ENCODE peak calls at places on chromosomes 6 and 20, in nine cellular contexts. F is left lung, X is Peyer's patch, G is NB4, N is ovary, C is A549, B is brain microvascular endothelial cell, S is fibroblast of mammary gland, Q is cardiac fibroblast. H is an unnamed sample.

GRCh38 chr6:144415835-144416237 is 130.7 kb downstream of the UTRN start:
- DNase-seq in F (no peak), X (no peak), G (no peak), N (no peak), C (peak), B (peak), S (peak), Q (peak), H (no peak)

GRCh38 chr20:63167918-63168520 is 47.9 kb downstream of the YTHDF1 start:
- DNase-seq in F (no peak), X (no peak), G (no peak), N (no peak), C (no peak), B (no peak), S (no peak), Q (no peak), H (no peak)

GRCh38 chr6:112203577-112204349 is 50.6 kb downstream of the LAMA4 start:
- DNase-seq in F (no peak), X (no peak), G (no peak), N (no peak), C (peak), B (peak), S (peak), Q (peak), H (no peak)

GRCh38 chr20:3797592-3798404 is 1.7 kb downstream of the CDC25B start:
- DNase-seq in F (peak), X (no peak), G (no peak), N (peak), C (no peak), B (no peak), S (no peak), Q (no peak), H (no peak)

GRCh38 chr6:47787620-47788497 is 6.0 kb downstream of the OPN5 start:
- DNase-seq in F (peak), X (peak), G (peak), N (peak), C (peak), B (peak), S (peak), Q (peak), H (peak)

GRCh38 chr6:165219629-165220028 is 89.8 kb downstream of the C6orf118 start:
- DNase-seq in F (no peak), X (no peak), G (no peak), N (no peak), C (no peak), B (no peak), S (no peak), Q (no peak), H (no peak)

GRCh38 chr6:143570147-143570853 is 58.8 kb upstream of the FUCA2 start:
- DNase-seq in F (no peak), X (no peak), G (no peak), N (no peak), C (no peak), B (no peak), S (no peak), Q (no peak), H (no peak)

GRCh38 chr20:57787969-57788781 is 78.4 kb upstream of the PMEPA1 start:
- DNase-seq in F (no peak), X (peak), G (no peak), N (no peak), C (no peak), B (no peak), S (no peak), Q (no peak), H (no peak)

GRCh38 chr6:148441454-148441911 is 98.8 kb downstream of the SASH1 start:
- DNase-seq in F (no peak), X (no peak), G (peak), N (no peak), C (peak), B (peak), S (peak), Q (peak), H (no peak)

GRCh38 chr6:136890986-136891385 is 31.1 kb upstream of the SLC35D3 start:
- DNase-seq in F (no peak), X (no peak), G (no peak), N (no peak), C (no peak), B (no peak), S (no peak), Q (no peak), H (no peak)

GRCh38 chr20:36666181-36666740 is 20.3 kb upstream of the SLA2 start:
- DNase-seq in F (no peak), X (no peak), G (peak), N (no peak), C (peak), B (peak), S (peak), Q (peak), H (no peak)

GRCh38 chr20:1941226-1941625 is 46.0 kb downstream of the SIRPA start:
- DNase-seq in F (no peak), X (no peak), G (no peak), N (no peak), C (no peak), B (no peak), S (peak), Q (peak), H (no peak)

GRCh38 chr6:64280569-64280968 is 645.0 kb downstream of the PHF3 start:
- DNase-seq in F (no peak), X (peak), G (peak), N (no peak), C (peak), B (no peak), S (peak), Q (peak), H (no peak)

GRCh38 chr6:90256698-90257485 is 39.8 kb downstream of the BACH2 start:
- DNase-seq in F (no peak), X (no peak), G (no peak), N (no peak), C (no peak), B (peak), S (peak), Q (peak), H (no peak)

GRCh38 chr20:49766979-49767419 is 45.6 kb upstream of the SLC9A8 start:
- DNase-seq in F (no peak), X (no peak), G (peak), N (no peak), C (peak), B (no peak), S (no peak), Q (peak), H (no peak)

GRCh38 chr6:11006060-11006459 is 38.0 kb downstream of the ELOVL2 start:
- DNase-seq in F (no peak), X (no peak), G (no peak), N (no peak), C (no peak), B (peak), S (peak), Q (no peak), H (no peak)

GRCh38 chr20:33814238-33814712 is 3.1 kb downstream of the CHMP4B start:
- DNase-seq in F (no peak), X (peak), G (no peak), N (no peak), C (no peak), B (no peak), S (no peak), Q (no peak), H (no peak)

GRCh38 chr6:114080891-114081510 is 110.1 kb upstream of the HDAC2 start:
- DNase-seq in F (no peak), X (no peak), G (peak), N (no peak), C (no peak), B (no peak), S (peak), Q (no peak), H (no peak)

GRCh38 chr6:27631614-27631925 is 158.7 kb upstream of the ZNF184 start:
- DNase-seq in F (no peak), X (no peak), G (no peak), N (no peak), C (no peak), B (no peak), S (no peak), Q (no peak), H (no peak)

DNA sequence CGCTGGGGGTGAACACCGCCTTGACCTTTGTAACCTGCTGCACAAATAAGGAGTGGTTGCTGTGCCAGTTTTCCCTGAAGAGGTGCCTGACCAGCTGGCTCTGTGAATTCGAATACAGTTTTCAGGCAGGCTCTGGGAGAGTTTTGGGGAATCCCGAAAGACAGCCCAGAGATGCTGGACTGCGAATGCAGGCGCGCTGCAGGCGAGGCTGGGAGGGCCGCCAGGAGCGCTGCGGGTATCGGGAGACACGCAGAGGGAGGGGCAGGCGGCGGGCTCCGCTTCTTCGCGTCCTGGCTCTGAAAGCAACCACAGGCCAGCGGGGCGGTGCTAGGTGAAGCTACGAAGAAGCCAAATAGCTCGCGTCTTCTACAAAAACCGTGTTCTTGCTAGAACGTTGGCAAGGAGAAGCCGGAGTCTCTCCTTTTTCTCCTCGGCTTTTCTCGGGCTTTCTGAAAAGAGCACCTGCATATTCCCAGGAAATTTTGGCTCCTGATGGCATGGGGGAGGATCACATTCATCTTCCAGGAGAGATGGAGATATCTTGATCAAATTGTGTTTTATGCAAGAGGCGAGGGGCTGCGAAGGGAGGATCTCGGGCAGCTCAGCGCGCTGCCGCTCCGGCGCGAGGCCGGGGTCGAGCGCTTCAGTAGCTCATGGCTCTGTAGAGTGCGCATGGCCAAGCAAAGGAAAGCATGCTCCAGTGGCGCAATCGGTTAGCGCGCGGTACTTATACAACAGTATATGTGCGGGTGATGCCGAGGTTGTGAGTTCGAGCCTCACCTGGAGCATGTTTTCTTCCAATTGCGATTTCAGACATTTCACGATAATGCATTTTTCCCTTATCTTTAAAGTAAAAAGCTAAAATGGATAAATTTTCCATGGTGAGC is 158.1 kb upstream of the ZNF184 start:
- DNase-seq in F (no peak), X (peak), G (no peak), N (peak), C (peak), B (peak), S (peak), Q (peak), H (no peak)
- TF ChIP-seq CTCF in F (no peak), X (no peak), G (no peak), N (no peak), C (no peak), B (peak), S (peak), Q (peak), H (no peak)

DNA sequence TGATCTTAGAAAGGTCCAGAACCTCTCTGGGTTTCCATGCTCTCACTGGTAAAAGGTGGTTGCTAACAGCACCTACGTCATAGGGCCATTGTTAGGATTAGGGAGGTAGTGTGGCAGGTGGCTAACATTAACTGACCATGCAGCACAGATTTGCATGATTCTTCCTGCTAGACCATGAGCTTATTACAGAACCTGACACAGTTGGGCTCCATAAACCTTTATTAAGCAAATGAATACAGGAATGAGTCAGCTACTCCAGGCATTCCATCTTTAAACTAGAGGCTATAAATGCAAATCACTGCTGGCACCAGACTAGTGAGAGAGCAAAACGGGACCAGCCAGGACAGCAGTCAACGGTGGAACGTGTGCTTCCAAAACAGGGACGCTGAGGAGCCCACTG is 440.2 kb downstream of the PTPRT start:
- DNase-seq in F (no peak), X (no peak), G (no peak), N (no peak), C (no peak), B (no peak), S (no peak), Q (no peak), H (no peak)
- TF ChIP-seq CTCF in F (no peak), X (no peak), G (no peak), N (no peak), C (no peak), B (no peak), S (no peak), Q (no peak), H (no peak)

DNA sequence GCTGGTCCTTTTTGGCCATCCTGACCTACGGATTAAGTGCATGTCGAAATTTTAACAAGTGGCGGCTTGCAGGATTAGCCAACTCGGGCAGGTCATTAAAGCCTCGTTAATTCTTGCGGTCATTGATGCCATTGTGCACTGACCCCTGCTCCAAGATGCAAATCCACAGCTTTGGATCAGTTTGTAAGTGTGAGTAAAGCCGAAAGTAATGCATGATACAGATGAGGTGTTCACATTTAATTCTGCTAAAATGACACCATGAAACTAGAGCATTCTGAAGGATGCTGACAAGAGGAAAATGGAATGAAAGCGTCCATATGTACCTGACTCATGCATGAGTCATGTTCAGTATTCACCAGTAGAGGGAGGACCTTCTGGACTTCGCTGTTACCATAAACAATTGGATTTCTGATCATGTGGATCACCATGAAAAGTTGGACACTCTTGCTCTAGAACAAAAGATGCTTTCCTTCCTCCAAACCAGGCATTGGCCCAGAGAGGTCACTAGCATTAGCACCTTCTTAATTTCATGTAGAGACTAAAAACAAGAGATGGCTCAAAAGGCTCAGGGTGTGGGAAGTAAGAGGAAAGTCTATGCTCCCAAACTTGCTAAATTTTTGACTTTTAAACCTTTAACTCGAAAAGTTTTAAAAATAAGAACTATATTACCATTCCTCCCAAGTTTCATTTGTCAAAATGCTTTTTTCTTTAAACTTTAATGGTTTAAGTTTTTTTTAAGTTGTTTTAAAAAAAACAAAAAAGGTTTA is 48.0 kb downstream of the MUC22 start:
- DNase-seq in F (no peak), X (peak), G (peak), N (no peak), C (peak), B (peak), S (peak), Q (peak), H (no peak)
- TF ChIP-seq CTCF in F (peak), X (peak), G (peak), N (peak), C (peak), B (peak), S (peak), Q (peak), H (peak)

GRCh38 chr20:40471261-40471629 is 217.8 kb downstream of the MAFB start:
- DNase-seq in F (no peak), X (no peak), G (peak), N (no peak), C (peak), B (no peak), S (peak), Q (no peak), H (no peak)
- TF ChIP-seq CTCF in F (no peak), X (no peak), G (peak), N (no peak), C (no peak), B (no peak), S (peak), Q (no peak), H (no peak)